ENCODE peak calls at places on chromosomes 13 and 19, in four cellular contexts. M is endodermal cell, T is tibial nerve, B is body of pancreas. R is an unnamed sample.

GRCh38 chr13:42219051-42219450 is 52.9 kb upstream of the AKAP11 start:
- DNase-seq in M (no peak), T (no peak), B (no peak), R (no peak)

GRCh38 chr13:64928704-64929499 is 2301.2 kb downstream of the PCDH9 start:
- DNase-seq in M (no peak), T (no peak), B (no peak), R (no peak)

GRCh38 chr13:104534847-104535246 is 1468.6 kb upstream of the SLC10A2 start:
- DNase-seq in M (peak), T (no peak), B (no peak), R (no peak)

GRCh38 chr13:114199961-114200672 is 21.1 kb downstream of the CFAP97D2 start:
- DNase-seq in M (no peak), T (no peak), B (no peak), R (no peak)

GRCh38 chr13:111429064-111429558 is 108.7 kb downstream of the TEX29 start:
- DNase-seq in M (peak), T (peak), B (peak), R (no peak)

GRCh38 chr19:53037101-53038097 is 7.1 kb upstream of the ERVV-2 start:
- DNase-seq in M (peak), T (no peak), B (peak), R (no peak)

GRCh38 chr13:87878706-87879105 is 207.5 kb downstream of the SLITRK5 start:
- DNase-seq in M (no peak), T (no peak), B (no peak), R (no peak)

GRCh38 chr13:53045110-53045509 is 16.5 kb downstream of the OLFM4 start:
- DNase-seq in M (no peak), T (peak), B (peak), R (no peak)

GRCh38 chr19:14941189-14941588 is at the start of gene OR7C2:
- DNase-seq in M (no peak), T (no peak), B (no peak), R (no peak)

GRCh38 chr13:110938662-110939421 is 24.0 kb upstream of the ANKRD10 start:
- DNase-seq in M (no peak), T (no peak), B (no peak), R (peak)

GRCh38 chr19:31351212-31352193 is 2.3 kb upstream of the TSHZ3 start:
- DNase-seq in M (peak), T (no peak), B (peak), R (no peak)

GRCh38 chr13:91056746-91057145 is 290.7 kb upstream of the MIR17HG start:
- DNase-seq in M (no peak), T (no peak), B (no peak), R (no peak)

GRCh38 chr19:29247051-29247450 is 34.1 kb upstream of the UQCRFS1 start:
- DNase-seq in M (no peak), T (no peak), B (no peak), R (peak)

GRCh38 chr13:64278493-64278892 is 2862.8 kb upstream of the PCDH20 start:
- DNase-seq in M (no peak), T (no peak), B (no peak), R (no peak)

GRCh38 chr13:59680429-59681024 is 483.2 kb downstream of the DIAPH3 start:
- DNase-seq in M (no peak), T (no peak), B (no peak), R (no peak)

GRCh38 chr19:28521169-28521568 is 691.8 kb downstream of the UQCRFS1 start:
- DNase-seq in M (no peak), T (no peak), B (no peak), R (no peak)

GRCh38 chr13:33312150-33312908 is 26.8 kb upstream of the STARD13 start:
- DNase-seq in M (no peak), T (no peak), B (no peak), R (no peak)

GRCh38 chr13:85798999-85799646 is at the start of gene SLITRK6:
- DNase-seq in M (peak), T (no peak), B (no peak), R (no peak)

GRCh38 chr13:98918771-98919170 is 59.1 kb downstream of the DOCK9 start:
- DNase-seq in M (no peak), T (no peak), B (no peak), R (no peak)

GRCh38 chr19:58218899-58219298 is 9.8 kb upstream of the ZNF544 start:
- DNase-seq in M (peak), T (no peak), B (no peak), R (no peak)

GRCh38 chr19:33191501-33191900 is 2.6 kb upstream of the LRP3 start:
- DNase-seq in M (peak), T (no peak), B (no peak), R (no peak)

GRCh38 chr13:114282143-114282685 is 813 bp downstream of the UPF3A start:
- DNase-seq in M (peak), T (no peak), B (peak), R (peak)

GRCh38 chr13:81577601-81578000 is 1236.7 kb upstream of the SPRY2 start:
- DNase-seq in M (no peak), T (no peak), B (no peak), R (no peak)

GRCh38 chr13:23657056-23657455 is 86.8 kb downstream of the TNFRSF19 start:
- DNase-seq in M (no peak), T (no peak), B (no peak), R (no peak)

GRCh38 chr19:33868821-33869412 is 72.2 kb downstream of the KCTD15 start:
- DNase-seq in M (peak), T (no peak), B (peak), R (no peak)

GRCh38 chr19:49596407-49596806 is 5.4 kb downstream of the PRR12 start:
- DNase-seq in M (no peak), T (no peak), B (no peak), R (no peak)

GRCh38 chr13:48580185-48580803 is 47.4 kb upstream of the RCBTB2 start:
- DNase-seq in M (peak), T (peak), B (peak), R (no peak)

GRCh38 chr19:55372316-55373081 is 2.2 kb upstream of the IL11 start:
- DNase-seq in M (peak), T (no peak), B (no peak), R (no peak)

GRCh38 chr13:98478134-98479129 is 98.5 kb downstream of the STK24 start:
- DNase-seq in M (peak), T (no peak), B (no peak), R (no peak)

GRCh38 chr13:28753208-28753892 is 34.6 kb upstream of the SLC46A3 start:
- DNase-seq in M (peak), T (peak), B (peak), R (peak)

GRCh38 chr13:112443191-112444000 is 67.2 kb downstream of the SPACA7 start:
- DNase-seq in M (peak), T (no peak), B (peak), R (peak)

GRCh38 chr13:80945328-80945727 is 604.4 kb upstream of the SPRY2 start:
- DNase-seq in M (peak), T (no peak), B (peak), R (no peak)

GRCh38 chr13:48478401-48478800 is 54.5 kb downstream of the RCBTB2 start:
- DNase-seq in M (no peak), T (no peak), B (no peak), R (no peak)

GRCh38 chr19:20999731-21000352 is 20.6 kb upstream of the ZNF430 start:
- DNase-seq in M (peak), T (peak), B (peak), R (peak)

GRCh38 chr19:48194041-48194871 is 23.8 kb downstream of the ZSWIM9 start:
- DNase-seq in M (peak), T (no peak), B (peak), R (no peak)

GRCh38 chr19:35673121-35673804 is 6.9 kb downstream of the UPK1A start:
- DNase-seq in M (peak), T (no peak), B (peak), R (no peak)

GRCh38 chr19:6610934-6611370 is 20.0 kb upstream of the CD70 start:
- DNase-seq in M (no peak), T (no peak), B (no peak), R (no peak)

GRCh38 chr13:40477623-40478608 is 188.5 kb downstream of the FOXO1 start:
- DNase-seq in M (no peak), T (peak), B (peak), R (peak)

GRCh38 chr13:77786888-77787287 is 89.4 kb downstream of the SLAIN1 start:
- DNase-seq in M (no peak), T (no peak), B (no peak), R (no peak)

DNA sequence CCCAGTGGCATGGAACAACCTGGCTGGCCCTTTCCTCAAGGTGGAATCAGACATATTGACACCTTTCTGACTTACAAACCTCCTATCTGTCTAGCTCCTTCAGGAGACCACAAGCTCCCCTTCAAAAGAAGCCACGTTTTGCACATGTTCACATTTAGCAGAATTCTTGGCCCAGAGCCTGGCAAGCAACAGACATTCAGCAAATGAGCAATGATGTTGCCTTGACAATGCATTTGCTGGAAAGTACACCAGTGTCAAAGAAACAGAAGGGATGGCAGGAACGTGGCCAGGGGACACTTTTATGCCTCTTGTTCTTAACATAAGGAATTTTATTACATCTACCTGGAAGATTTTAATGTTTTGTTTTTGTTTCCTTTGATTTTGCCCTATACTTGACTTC is 85.5 kb upstream of the FGF14 start:
- DNase-seq in M (no peak), T (no peak), B (no peak), R (no peak)
- TF ChIP-seq CTCF in M (no peak), T (no peak), B (no peak), R (no peak)

GRCh38 chr13:31172535-31172934 is 10.8 kb upstream of the HSPH1 start:
- DNase-seq in M (no peak), T (no peak), B (no peak), R (no peak)
- H3K4me3 ChIP-seq in M (no peak), T (no peak), B (no peak), R (no peak)

GRCh38 chr13:37208052-37208451 is 102.6 kb upstream of the CSNK1A1L start:
- DNase-seq in M (no peak), T (no peak), B (no peak), R (no peak)

GRCh38 chr13:37211542-37211941 is 106.1 kb upstream of the CSNK1A1L start:
- DNase-seq in M (no peak), T (no peak), B (no peak), R (no peak)

GRCh38 chr13:37202264-37202663 is 96.8 kb upstream of the CSNK1A1L start:
- DNase-seq in M (no peak), T (no peak), B (no peak), R (no peak)

GRCh38 chr13:37209621-37210020 is 104.2 kb upstream of the CSNK1A1L start:
- DNase-seq in M (no peak), T (no peak), B (no peak), R (no peak)

DNA sequence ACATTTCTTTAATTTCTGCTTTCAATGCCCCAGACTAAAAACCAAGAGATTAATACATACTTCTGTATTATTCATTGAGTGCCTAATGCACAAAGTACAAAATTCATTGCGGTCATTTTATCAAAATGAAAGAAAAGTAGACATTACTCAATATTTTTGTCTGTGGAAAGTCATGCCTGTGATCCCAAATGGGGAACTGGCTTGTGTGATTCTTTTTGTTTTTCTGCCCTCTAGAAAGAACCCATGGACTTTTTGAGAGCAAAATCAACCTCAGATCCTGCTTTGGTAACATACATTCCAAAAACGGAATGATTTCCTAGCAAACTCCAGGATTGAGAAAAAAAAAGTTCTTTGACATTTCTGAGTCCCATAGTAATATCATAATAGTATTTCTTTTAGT is 102.2 kb upstream of the CSNK1A1L start:
- DNase-seq in M (no peak), T (no peak), B (no peak), R (no peak)
- H3K27ac ChIP-seq in M (no peak), T (no peak), B (no peak), R (peak)

DNA sequence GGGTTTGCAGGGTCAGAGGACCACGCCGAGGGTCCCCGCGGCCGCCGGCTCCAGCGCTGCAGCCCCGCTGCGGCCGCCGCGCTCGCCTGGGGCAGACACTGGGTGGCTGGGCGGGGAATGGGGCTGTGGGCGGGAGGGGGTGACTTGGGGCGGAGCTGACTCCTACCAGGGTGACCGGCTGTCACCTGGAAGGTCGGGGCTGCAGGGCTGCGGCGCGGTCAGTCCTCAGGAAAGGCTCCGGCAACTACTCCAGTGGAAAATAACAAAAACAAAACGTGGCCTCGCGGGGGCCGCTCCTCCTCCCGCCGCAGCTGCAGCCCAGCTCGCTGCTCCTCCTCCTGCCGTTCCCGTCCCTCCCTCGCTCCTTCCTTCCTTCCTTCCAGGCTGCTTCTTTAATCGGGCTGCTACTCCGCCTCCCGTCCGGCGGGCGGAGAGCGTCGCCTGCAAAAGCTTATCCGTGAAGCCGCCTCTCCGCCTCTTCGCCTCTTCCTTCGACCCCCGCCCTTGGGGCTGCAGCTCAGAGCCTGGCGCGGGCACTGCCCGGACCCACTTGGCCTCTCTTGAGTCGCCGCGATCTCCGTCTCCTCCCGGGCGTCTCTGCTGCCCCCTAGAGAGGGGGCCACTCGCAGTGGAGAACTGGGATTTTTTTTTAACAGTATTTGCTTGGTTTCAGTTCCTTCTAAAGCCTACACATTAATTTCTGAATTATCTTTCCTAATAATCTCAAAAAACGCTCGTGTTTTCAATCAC is at the start of gene TBC1D4:
- DNase-seq in M (peak), T (peak), B (peak), R (peak)
- TF ChIP-seq CTCF in M (peak), T (peak), B (peak), R (peak)

DNA sequence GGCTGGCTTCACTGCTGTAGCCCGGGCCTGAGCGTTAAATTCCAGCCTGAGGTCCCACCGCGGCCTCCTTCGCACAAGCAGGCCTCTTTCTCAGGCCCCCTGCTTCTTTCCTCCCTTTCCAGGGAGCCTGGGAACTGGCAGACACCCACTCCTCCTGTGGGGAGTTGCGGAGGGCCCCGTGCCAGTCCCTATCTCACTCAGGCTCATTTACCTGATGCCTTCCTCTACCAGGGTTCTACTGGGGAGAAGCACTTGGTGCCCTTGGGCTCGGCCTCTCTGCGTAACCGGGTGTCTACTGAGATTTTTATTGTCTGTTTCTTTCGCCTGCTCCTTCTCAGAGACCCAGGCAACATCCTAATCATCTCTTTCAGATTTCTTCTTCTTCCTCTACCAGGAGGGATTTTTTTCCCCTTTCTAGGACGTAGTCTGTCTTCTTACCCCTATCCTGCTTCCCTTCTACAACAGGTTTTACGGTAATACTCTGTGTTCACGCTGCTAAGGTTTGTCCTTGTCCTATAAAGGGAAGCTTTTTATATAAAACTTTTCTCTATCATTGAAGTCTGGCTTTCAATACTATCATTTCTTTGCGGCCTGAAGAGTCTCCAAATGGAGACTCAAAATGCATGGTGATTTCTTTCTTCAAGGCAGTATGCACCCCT is 135.4 kb upstream of the GPR12 start:
- DNase-seq in M (no peak), T (no peak), B (no peak), R (no peak)
- H3K4me3 ChIP-seq in M (no peak), T (no peak), B (no peak), R (no peak)

DNA sequence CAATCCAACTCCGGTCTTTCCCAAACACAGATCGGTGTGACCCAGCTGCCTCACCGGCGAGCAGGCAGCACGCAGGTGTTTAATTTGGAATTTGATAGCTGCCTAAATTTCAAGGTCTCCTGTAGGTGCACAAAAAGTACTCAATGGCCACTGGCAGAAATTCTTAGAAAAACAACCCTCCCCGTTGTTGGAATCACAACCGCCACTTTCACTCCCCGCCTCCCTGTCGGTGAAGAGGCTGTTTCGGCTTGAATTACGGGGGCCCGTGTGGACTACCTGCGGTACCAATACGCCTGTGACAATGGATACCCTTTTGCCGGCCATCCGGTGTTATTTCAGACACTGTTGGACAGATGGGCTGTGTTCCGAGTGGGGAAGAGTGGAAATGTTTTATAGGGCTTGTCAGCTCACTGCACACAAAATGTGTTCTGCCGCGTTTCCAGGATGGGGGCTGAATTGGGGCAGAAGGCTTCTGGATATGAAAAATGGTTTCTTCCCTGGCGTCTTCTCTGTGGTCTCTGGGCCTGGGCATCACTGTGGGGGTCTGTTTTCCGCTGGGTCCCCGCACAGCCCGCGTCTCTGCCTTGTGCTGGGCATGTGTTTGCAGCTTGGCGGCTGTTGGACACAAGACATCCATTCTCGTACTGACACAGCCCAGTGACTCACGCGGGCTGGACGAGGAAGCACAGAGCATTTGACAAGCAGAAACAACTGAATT is 45.4 kb downstream of the ZIC5 start:
- DNase-seq in M (no peak), T (no peak), B (peak), R (no peak)
- H3K27ac ChIP-seq in M (no peak), T (no peak), B (no peak), R (no peak)

DNA sequence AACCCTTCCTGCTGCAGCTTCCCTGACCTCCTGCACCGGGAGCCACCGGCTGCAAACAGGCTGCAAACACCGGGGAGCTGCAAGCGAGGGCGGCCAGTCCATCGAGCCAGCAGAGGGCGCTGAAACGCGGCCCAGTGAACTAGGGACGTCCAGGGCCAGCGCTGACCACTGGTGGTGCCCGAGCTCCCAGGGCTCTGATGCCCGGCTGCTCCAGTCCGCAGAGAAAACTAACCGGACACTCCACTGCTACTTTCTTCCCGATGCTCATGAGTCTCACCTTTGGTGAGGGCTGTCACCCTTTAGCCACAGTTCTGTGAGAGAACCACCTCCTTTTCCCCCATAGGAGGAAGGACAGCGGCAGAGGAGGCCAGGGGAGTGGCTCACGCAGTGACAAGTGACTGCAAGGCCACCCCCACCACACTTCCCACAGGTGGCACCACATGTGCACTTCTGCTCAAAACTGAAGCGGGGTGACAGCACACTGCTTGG is 82.8 kb upstream of the MTIF3 start:
- DNase-seq in M (peak), T (peak), B (peak), R (peak)
- TF ChIP-seq CTCF in M (peak), T (peak), B (peak), R (peak)

R was measured in coronary artery.